ENCODE peak calls at places on chromosome 22, in seven cellular contexts. V is K562, S is GM12878, L is HCT116, E is H1, F is SK-N-SH, P is HepG2. Y is an unnamed sample.

GRCh38 chr22:38299001-38299651 is 18.1 kb downstream of the CSNK1E start:
- DNase-seq in S (no peak), F (no peak), V (no peak), E (no peak), P (no peak), L (no peak), Y (no peak)

GRCh38 chr22:45574069-45574703 is 71.5 kb downstream of the FBLN1 start:
- DNase-seq in E (no peak), S (no peak), L (no peak), P (no peak), V (no peak), F (no peak), Y (no peak)

GRCh38 chr22:24146190-24146616 is 35.1 kb upstream of the SUSD2 start:
- DNase-seq in E (peak), F (peak), P (peak), V (peak), S (no peak), L (no peak), Y (peak)

GRCh38 chr22:39308614-39309363 is 10.6 kb downstream of the RPL3 start:
- DNase-seq in F (no peak), S (no peak), L (peak), V (no peak), E (no peak), P (no peak), Y (no peak)

GRCh38 chr22:22397292-22397870 is 111.2 kb downstream of the ZNF280B start:
- DNase-seq in L (peak), E (no peak), S (no peak), F (no peak), P (peak), V (peak), Y (peak)

GRCh38 chr22:30444632-30445437 is 19.3 kb downstream of the MTFP1 start:
- DNase-seq in S (no peak), F (peak), L (peak), V (peak), E (peak), P (peak), Y (peak)

GRCh38 chr22:29346659-29347058 is 31.2 kb upstream of the RASL10A start:
- DNase-seq in V (no peak), S (no peak), P (no peak), F (no peak), L (no peak), E (no peak), Y (no peak)

GRCh38 chr22:30249049-30250038 is 2.8 kb upstream of the LIF start:
- DNase-seq in S (no peak), F (no peak), V (peak), E (no peak), P (peak), L (no peak), Y (no peak)

GRCh38 chr22:43014062-43014875 is 680 bp downstream of the PACSIN2 start:
- DNase-seq in V (peak), L (no peak), P (peak), F (peak), S (no peak), E (peak), Y (no peak)

GRCh38 chr22:38172016-38172431 is 9.6 kb downstream of the PLA2G6 start:
- DNase-seq in S (no peak), E (no peak), P (no peak), V (no peak), F (no peak), L (no peak), Y (no peak)

GRCh38 chr22:32660292-32660691 is 141.2 kb upstream of the TIMP3 start:
- DNase-seq in V (peak), S (no peak), F (peak), P (peak), E (peak), L (peak), Y (peak)

GRCh38 chr22:23068096-23068831 is 2.1 kb upstream of the GNAZ start:
- DNase-seq in S (no peak), P (no peak), F (no peak), E (no peak), V (no peak), L (no peak), Y (no peak)

GRCh38 chr22:39309881-39310714 is 9.3 kb downstream of the RPL3 start:
- DNase-seq in S (no peak), P (no peak), E (peak), F (no peak), V (no peak), L (no peak), Y (no peak)

GRCh38 chr22:27719535-27720227 is 81.9 kb downstream of the MN1 start:
- DNase-seq in F (no peak), L (no peak), P (peak), S (no peak), E (no peak), V (peak), Y (peak)

GRCh38 chr22:30823015-30823370 is 128.3 kb downstream of the OSBP2 start:
- DNase-seq in V (peak), E (no peak), P (no peak), F (peak), L (no peak), S (no peak), Y (peak)

GRCh38 chr22:37996515-37997246 is 12.3 kb upstream of the SOX10 start:
- DNase-seq in E (no peak), F (no peak), V (no peak), P (no peak), L (no peak), S (no peak), Y (peak)

GRCh38 chr22:22957090-22957489 is 69.5 kb downstream of the IGLL5 start:
- DNase-seq in E (no peak), S (no peak), L (no peak), V (no peak), F (no peak), P (no peak), Y (no peak)

GRCh38 chr22:35330258-35330861 is 30.7 kb downstream of the TOM1 start:
- DNase-seq in S (no peak), F (no peak), P (no peak), V (no peak), L (no peak), E (no peak), Y (no peak)

GRCh38 chr22:22408731-22409696 is 99.5 kb downstream of the ZNF280B start:
- DNase-seq in E (peak), P (peak), S (no peak), L (peak), F (peak), V (peak), Y (peak)

GRCh38 chr22:39503590-39503989 is 1.5 kb downstream of the MIEF1 start:
- DNase-seq in P (no peak), E (no peak), L (no peak), V (no peak), F (no peak), S (no peak), Y (no peak)

GRCh38 chr22:43882122-43882767 is 9.6 kb downstream of the PNPLA5 start:
- DNase-seq in L (no peak), S (no peak), F (no peak), E (no peak), P (no peak), V (no peak), Y (no peak)

GRCh38 chr22:44659140-44659539 is 42.9 kb upstream of the PRR5 start:
- DNase-seq in E (no peak), F (peak), P (no peak), L (no peak), S (no peak), V (no peak), Y (no peak)

GRCh38 chr22:37633693-37634504 is 5.6 kb upstream of the SH3BP1 start:
- DNase-seq in L (no peak), F (peak), E (peak), S (peak), P (peak), V (peak), Y (no peak)

GRCh38 chr22:31192513-31192912 is 19.6 kb upstream of the LIMK2 start:
- DNase-seq in F (no peak), V (no peak), E (no peak), P (no peak), L (no peak), S (no peak), Y (peak)

GRCh38 chr22:35407352-35407751 is 7.4 kb downstream of the MCM5 start:
- DNase-seq in E (no peak), V (no peak), P (no peak), F (no peak), L (no peak), S (no peak), Y (no peak)

GRCh38 chr22:37206118-37206840 is 6.0 kb downstream of the SSTR3 start:
- DNase-seq in L (no peak), P (no peak), E (no peak), F (no peak), S (no peak), V (no peak), Y (no peak)

GRCh38 chr22:38657248-38657909 is 941 bp downstream of the CBY1 start:
- DNase-seq in P (peak), F (peak), V (no peak), E (peak), L (no peak), S (no peak), Y (no peak)

GRCh38 chr22:41951898-41952474 is at the start of gene SMIM45:
- DNase-seq in F (peak), L (no peak), V (no peak), E (peak), S (no peak), P (no peak), Y (no peak)

GRCh38 chr22:42929838-42930155 is 72.7 kb upstream of the ARFGAP3 start:
- DNase-seq in E (no peak), F (no peak), V (no peak), S (no peak), L (no peak), P (no peak), Y (no peak)

GRCh38 chr22:34798605-34799004 is 267.4 kb upstream of the ISX start:
- DNase-seq in E (no peak), F (no peak), L (no peak), P (no peak), S (no peak), V (no peak), Y (no peak)

GRCh38 chr22:37058917-37059701 is 7.6 kb downstream of the KCTD17 start:
- DNase-seq in P (no peak), S (no peak), F (no peak), E (no peak), V (no peak), L (no peak), Y (no peak)

GRCh38 chr22:45216133-45217003 is 24.3 kb downstream of the KIAA0930 start:
- DNase-seq in F (no peak), P (no peak), S (no peak), V (peak), L (no peak), E (no peak), Y (no peak)

GRCh38 chr22:29524440-29525191 is 28.9 kb downstream of the THOC5 start:
- DNase-seq in F (peak), L (no peak), S (no peak), P (peak), E (peak), V (peak), Y (peak)

GRCh38 chr22:43378011-43378704 is 33.7 kb upstream of the MPPED1 start:
- DNase-seq in E (no peak), P (peak), F (no peak), L (no peak), S (peak), V (no peak), Y (no peak)

GRCh38 chr22:24270556-24271405 is at the start of gene SPECC1L:
- DNase-seq in E (peak), P (peak), L (peak), V (peak), S (peak), F (peak), Y (peak)

DNA sequence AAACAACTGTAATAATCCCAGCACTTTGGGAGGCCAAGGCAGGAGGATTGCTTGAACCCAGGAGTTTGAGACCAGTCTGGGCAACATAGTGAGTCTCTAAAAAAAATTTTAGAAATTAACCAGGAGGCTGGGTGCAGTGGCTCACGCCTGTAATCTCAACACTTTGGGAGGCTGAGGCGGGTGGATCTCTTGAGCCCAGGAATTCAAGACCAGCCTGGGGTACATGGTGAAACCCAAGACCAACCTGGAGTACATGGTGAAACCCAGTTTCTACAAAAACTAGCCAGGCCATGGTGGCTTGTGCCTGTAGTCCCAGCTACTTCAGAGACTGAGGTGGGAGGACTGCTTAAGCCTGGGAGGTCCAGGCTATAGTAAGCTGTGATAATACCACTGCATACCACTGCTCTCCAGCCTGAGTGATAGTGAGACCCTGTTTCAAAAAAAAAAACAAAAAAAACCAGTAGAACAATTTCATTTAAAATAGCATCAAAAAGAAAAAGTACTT is 11.2 kb downstream of the PI4KA start:
- DNase-seq in E (no peak), S (no peak), L (no peak), V (no peak), P (no peak), F (no peak), Y (no peak)
- TF ChIP-seq JUND in E (no peak), S (no peak), L (no peak), V (no peak), P (no peak), F (no peak), Y (no peak)

GRCh38 chr22:25700996-25701815 is 40.8 kb upstream of the MYO18B start:
- DNase-seq in S (no peak), L (no peak), E (no peak), P (no peak), V (no peak), F (peak), Y (no peak)
- TF ChIP-seq JUND in S (no peak), L (no peak), E (no peak), P (no peak), V (no peak), F (no peak), Y (no peak)

DNA sequence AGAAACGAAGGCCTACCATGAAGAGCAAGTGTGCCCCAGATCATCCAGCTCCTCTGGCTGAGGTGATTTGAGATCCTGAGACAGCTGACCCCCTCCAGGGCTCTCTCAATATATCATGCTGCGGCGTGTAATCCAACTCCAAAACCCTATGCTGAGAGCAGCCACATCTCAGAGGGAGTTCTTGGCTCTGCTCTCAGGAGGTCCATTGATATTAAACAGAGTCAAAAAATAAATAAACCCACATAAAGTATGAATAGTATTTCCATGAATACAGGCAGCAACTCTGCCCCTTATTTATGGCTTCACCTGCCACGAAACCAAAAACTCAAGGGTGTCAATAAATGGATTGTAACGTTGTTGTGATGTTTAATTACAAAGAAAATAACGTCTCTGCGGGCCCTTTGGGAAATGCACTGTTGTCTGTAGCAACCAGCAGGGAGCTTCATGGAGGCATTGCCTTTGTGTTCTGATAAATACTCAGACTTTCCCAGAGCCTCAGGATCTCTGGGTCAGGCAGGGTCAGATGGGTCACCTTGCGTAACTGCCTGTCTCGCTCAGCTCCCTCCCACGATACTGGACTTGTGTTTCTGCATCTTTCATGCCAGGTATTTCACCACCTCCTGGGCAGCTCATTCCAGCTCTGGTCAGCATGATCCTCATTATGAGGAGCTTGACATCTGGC is 162.7 kb downstream of the LARGE1 start:
- DNase-seq in S (no peak), E (no peak), F (no peak), V (no peak), P (peak), L (no peak), Y (no peak)
- TF ChIP-seq JUND in S (no peak), E (no peak), F (no peak), V (no peak), P (no peak), L (no peak), Y (no peak)

GRCh38 chr22:48337957-48338792 is 1489.5 kb downstream of the BRD1 start:
- DNase-seq in P (no peak), S (no peak), L (no peak), F (no peak), V (no peak), E (no peak), Y (no peak)

GRCh38 chr22:48335442-48336139 is 1492.1 kb downstream of the BRD1 start:
- DNase-seq in E (no peak), L (no peak), F (no peak), P (no peak), S (no peak), V (no peak), Y (no peak)

GRCh38 chr22:48334971-48335370 is 1492.7 kb downstream of the BRD1 start:
- DNase-seq in L (no peak), P (no peak), F (no peak), S (no peak), E (no peak), V (no peak), Y (no peak)

GRCh38 chr22:48333816-48334735 is 1493.6 kb downstream of the BRD1 start:
- DNase-seq in E (no peak), L (no peak), P (no peak), F (no peak), V (no peak), S (no peak), Y (no peak)

DNA sequence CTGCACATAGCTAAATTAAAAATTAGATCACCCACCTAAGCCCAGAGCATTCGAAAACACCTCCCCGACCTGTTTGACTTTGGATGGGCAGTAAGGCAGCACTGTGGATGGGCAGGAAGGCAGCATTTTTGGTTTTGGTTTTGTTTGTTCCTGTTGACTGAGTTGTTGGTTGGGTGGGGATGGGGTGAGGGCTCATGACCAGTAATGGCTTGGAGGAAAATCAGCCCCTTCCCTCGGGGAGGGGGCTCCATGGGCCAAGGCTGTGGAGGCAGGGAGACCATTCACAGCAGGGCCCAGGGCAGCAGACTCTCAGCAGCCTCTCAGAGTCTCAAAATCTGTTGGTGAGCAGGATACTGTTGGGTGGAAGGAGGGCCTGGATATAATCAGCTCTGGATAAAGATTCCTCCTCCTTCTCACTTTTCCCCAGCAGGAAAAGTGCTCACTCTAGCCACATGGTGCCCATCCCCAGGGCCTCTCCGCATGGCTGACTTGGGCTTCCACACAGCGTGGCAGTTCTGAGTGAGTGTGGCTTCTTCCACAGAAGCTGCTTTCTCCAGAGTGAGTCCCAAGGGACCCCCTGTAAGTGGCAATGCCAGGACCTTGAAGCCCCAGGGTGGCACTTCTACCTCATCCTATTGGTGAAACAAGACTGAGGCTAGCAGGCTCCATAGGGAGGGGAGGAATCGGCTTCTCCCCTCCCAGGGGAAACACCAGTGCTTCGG is 1491.2 kb downstream of the BRD1 start:
- DNase-seq in F (no peak), L (no peak), E (no peak), V (no peak), S (no peak), P (no peak), Y (no peak)
- TF ChIP-seq JUND in F (no peak), L (no peak), E (no peak), V (no peak), S (no peak), P (no peak), Y (no peak)

GRCh38 chr22:46598737-46599424 is 21.3 kb upstream of the GRAMD4 start:
- DNase-seq in V (no peak), P (no peak), L (no peak), E (no peak), S (no peak), F (no peak), Y (no peak)
- TF ChIP-seq JUND in V (no peak), P (no peak), L (no peak), E (no peak), S (no peak), F (no peak), Y (no peak)

DNA sequence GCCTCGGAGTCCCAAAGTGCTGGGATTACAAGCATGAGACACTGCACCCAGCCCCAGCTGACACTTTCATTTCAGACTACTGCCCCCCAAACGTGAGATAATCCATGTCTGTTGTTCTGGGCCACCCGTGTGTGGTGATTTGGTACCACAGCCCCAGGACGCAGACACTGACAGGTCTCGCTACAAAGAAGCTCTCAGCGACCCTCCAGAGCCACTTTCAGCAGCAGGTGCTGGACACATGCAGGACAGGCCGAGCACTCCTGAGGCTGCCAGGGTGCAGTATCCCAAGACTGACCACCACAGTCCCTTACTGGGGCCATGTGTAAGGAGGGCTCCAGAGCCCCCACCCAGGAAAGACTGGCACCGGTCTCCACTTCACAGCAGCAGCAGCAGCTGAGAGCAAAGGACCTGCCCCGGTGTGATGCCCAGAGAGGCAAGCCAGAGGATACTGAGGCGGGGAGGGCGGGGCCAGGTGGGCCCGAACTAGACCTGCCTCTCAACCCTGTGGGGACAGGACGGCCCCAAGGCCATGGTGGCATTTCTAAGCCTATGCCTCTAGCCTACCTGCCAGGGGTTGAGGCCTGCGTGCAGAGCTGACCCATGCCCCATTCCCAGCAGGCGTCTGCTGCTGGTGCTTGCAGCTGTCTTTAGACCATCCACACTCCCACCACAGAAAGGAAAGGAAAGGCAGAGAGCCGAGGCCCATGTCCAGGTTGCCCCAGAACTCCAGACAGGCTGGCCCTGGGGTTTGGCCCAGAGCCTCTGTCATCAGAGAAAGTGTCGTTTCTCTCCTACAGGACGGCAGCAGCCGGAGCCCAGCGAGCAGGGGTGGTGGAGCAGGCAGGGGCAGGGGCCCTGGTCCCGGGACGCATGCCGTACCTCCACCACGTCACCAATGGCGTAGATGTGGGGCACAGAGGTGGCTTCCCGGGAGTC is 28.0 kb upstream of the GNB1L start:
- DNase-seq in L (no peak), P (no peak), S (no peak), F (peak), E (peak), V (no peak), Y (no peak)
- TF ChIP-seq JUND in L (no peak), P (no peak), S (no peak), F (no peak), E (no peak), V (no peak), Y (no peak)

Y was measured in T47D.